ENCODE peak calls at places on chromosomes 3 and 15, in nine cellular contexts. J is transverse colon, M is HCT116, E is GM12878, I is sigmoid colon, W is H1, O is endothelial cell of umbilical vein, U is K562, D is suprapubic skin. T is an unnamed sample.

GRCh38 chr3:65596511-65597224 is 442.1 kb downstream of the MAGI1 start:
- DNase-seq in J (no peak), U (no peak), E (no peak), O (no peak), D (no peak), M (no peak), W (peak; percentile 72), I (no peak), T (no peak)

GRCh38 chr3:182028081-182028480 is 316.4 kb downstream of the SOX2 start:
- DNase-seq in J (no peak), U (no peak), M (no peak), W (no peak), E (no peak), O (no peak), D (no peak), I (no peak), T (no peak)

GRCh38 chr3:88713233-88713691 is 394.2 kb upstream of the EPHA3 start:
- DNase-seq in E (no peak), O (no peak), J (no peak), I (no peak), U (no peak), W (no peak), D (no peak), M (no peak), T (no peak)

GRCh38 chr3:142947352-142947751 is 16.1 kb downstream of the PAQR9 start:
- DNase-seq in M (no peak), E (no peak), W (peak; percentile 59), I (no peak), O (no peak), D (no peak), J (no peak), U (no peak), T (no peak)

GRCh38 chr3:80213076-80213475 is 445.3 kb upstream of the ROBO1 start:
- DNase-seq in U (no peak), D (no peak), I (no peak), J (no peak), O (no peak), E (no peak), W (no peak), M (no peak), T (no peak)

GRCh38 chr15:26028086-26028740 is 165.1 kb upstream of the ATP10A start:
- DNase-seq in U (no peak), D (peak; percentile 10), M (no peak), I (no peak), W (no peak), O (no peak), J (no peak), E (no peak), T (no peak)

GRCh38 chr3:29581311-29581710 is 300.4 kb downstream of the RBMS3 start:
- DNase-seq in O (no peak), D (no peak), E (no peak), I (no peak), M (no peak), U (no peak), J (no peak), W (no peak), T (no peak)

GRCh38 chr3:107994181-107994580 is 96.7 kb downstream of the CD47 start:
- DNase-seq in I (no peak), O (no peak), J (no peak), W (no peak), D (no peak), E (no peak), M (no peak), U (no peak), T (no peak)

GRCh38 chr3:158221426-158221825 is 111.5 kb downstream of the RSRC1 start:
- DNase-seq in E (no peak), J (no peak), D (no peak), W (no peak), U (no peak), O (no peak), M (no peak), I (no peak), T (no peak)

GRCh38 chr3:170637321-170637720 is 51.4 kb upstream of the SLC7A14 start:
- DNase-seq in O (no peak), W (no peak), E (no peak), I (no peak), M (no peak), D (no peak), J (no peak), U (no peak), T (no peak)

GRCh38 chr3:129182390-129183180 is 1.1 kb downstream of the CNBP start:
- DNase-seq in O (peak; percentile 52), J (peak; percentile 24), W (no peak), M (no peak), E (no peak), D (no peak), U (no peak), I (no peak), T (peak; percentile 77)

GRCh38 chr3:121072128-121072527 is 164.1 kb downstream of the STXBP5L start:
- DNase-seq in E (no peak), I (no peak), W (no peak), O (no peak), U (no peak), J (no peak), D (no peak), M (no peak), T (no peak)

GRCh38 chr3:193593666-193594025 is 638 bp downstream of the OPA1 start:
- DNase-seq in E (no peak), W (no peak), O (peak; percentile 50), J (no peak), D (no peak), U (peak; percentile 31), I (no peak), M (no peak), T (no peak)

GRCh38 chr3:16048435-16049318 is 125.8 kb upstream of the GALNT15 start:
- DNase-seq in D (no peak), O (peak; percentile 75), U (peak; percentile 75), I (peak; percentile 82), M (peak; percentile 61), J (peak; percentile 50), E (peak; percentile 24), W (no peak), T (no peak)

GRCh38 chr3:71926242-71926560 is 141.3 kb upstream of the PROK2 start:
- DNase-seq in J (peak; percentile 50), I (no peak), O (no peak), W (peak; percentile 70), D (no peak), U (no peak), M (peak; percentile 65), E (no peak), T (no peak)

GRCh38 chr15:28075482-28076029 is 23.6 kb downstream of the OCA2 start:
- DNase-seq in M (no peak), E (no peak), I (no peak), U (no peak), O (no peak), D (no peak), J (no peak), W (no peak), T (no peak)

DNA sequence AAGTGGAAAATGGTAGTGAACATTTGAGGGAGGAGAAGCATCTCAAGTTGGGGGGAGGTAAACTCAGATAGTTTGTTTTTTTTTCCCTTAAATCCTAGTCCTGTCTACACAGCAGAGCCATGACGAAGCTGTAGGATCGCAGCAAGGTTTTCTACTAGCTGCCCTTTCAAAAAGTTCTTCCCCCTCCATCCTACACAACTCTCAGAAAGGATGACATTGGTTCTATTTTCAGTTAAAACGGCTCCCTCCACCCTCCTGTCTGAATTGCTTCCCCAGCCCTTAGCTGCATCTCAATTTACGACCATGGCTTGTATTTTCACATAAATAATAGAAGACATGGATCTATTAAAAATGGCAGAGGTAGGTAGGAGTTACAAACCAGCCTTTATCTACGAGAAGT is 2.2 kb downstream of the HOMER2 start:
- DNase-seq in W (no peak), E (no peak), D (no peak), J (no peak), U (no peak), O (no peak), M (no peak), I (no peak), T (no peak)
- TF ChIP-seq POLR2A in W (no peak), E (no peak), D (no peak), J (no peak), U (no peak), O (no peak), M (no peak), I (no peak), T (no peak)

GRCh38 chr15:45212493-45212892 is 24.7 kb upstream of the SHF start:
- DNase-seq in J (no peak), M (no peak), D (no peak), U (no peak), O (no peak), W (no peak), E (no peak), I (no peak), T (no peak)
- H3K27ac ChIP-seq in J (no peak overlapping the region), M (no peak overlapping the region), D (no peak overlapping the region), U (no peak overlapping the region), O (no peak overlapping the region), W (no peak overlapping the region), E (no peak overlapping the region), I (no peak overlapping the region), T (no peak overlapping the region)

GRCh38 chr3:184693011-184693975 is 18.6 kb downstream of the MAGEF1 start:
- DNase-seq in U (no peak), I (no peak), O (peak; percentile 39), W (no peak), D (no peak), M (no peak), E (no peak), J (no peak), T (no peak)
- TF ChIP-seq POLR2AphosphoS5 in U (no peak), I (no peak), O (no peak), W (no peak), D (no peak), M (no peak), E (no peak), J (no peak), T (no peak)

GRCh38 chr3:197750863-197751737 is 1.4 kb downstream of the FYTTD1 start:
- DNase-seq in O (peak; percentile 57), E (no peak), W (no peak), I (peak; percentile 90), J (peak; percentile 57), U (no peak), M (no peak), D (peak; percentile 86), T (peak; percentile 83)
- TF ChIP-seq POLR2A in O (no peak), E (no peak), W (no peak), I (peak; percentile 29), J (no peak), U (no peak), M (no peak), D (no peak), T (no peak)

GRCh38 chr15:88256261-88257230 is at the start of gene NTRK3:
- DNase-seq in D (no peak), M (no peak), O (peak; percentile 1), W (peak; percentile 65), I (no peak), J (no peak), E (no peak), U (no peak), T (no peak)
- H3K27ac ChIP-seq in D (no peak within 1 kb of the TSS), M (no peak within 1 kb of the TSS), O (no peak within 1 kb of the TSS), W (no peak within 1 kb of the TSS), I (no peak within 1 kb of the TSS), J (no peak within 1 kb of the TSS), E (no peak within 1 kb of the TSS), U (no peak within 1 kb of the TSS), T (no peak within 1 kb of the TSS)